ENCODE peak calls at places on chromosomes 2 and 18, in ten cellular contexts. K is lower lobe of right lung; V is fibroblast of lung; H is cardiac muscle cell; O is right lobe of liver; Q is CD4-positive, alpha-beta T cell; M is gastrocnemius medialis; D is CD8-positive, alpha-beta T cell; Z is OCI-LY7; J is trophoblast cell. E is an unnamed sample. For H3K9me3, the result is how much of the 10 kb centered on the place peaks cover.

GRCh38 chr2:200665626-200666453 is 80.0 kb downstream of the AOX1 start:
- DNase-seq in K (no peak), V (no peak), H (no peak), O (no peak), Q (no peak), M (no peak), D (no peak), Z (no peak), J (no peak), E (no peak)

GRCh38 chr18:72799106-72799505 is 68.7 kb downstream of the NETO1 start:
- DNase-seq in K (no peak), V (peak), H (no peak), O (no peak), Q (no peak), M (no peak), D (no peak), Z (no peak), J (no peak), E (no peak)

GRCh38 chr2:191601060-191601459 is 76.9 kb upstream of the NABP1 start:
- DNase-seq in K (peak), V (no peak), H (no peak), O (no peak), Q (no peak), M (no peak), D (no peak), Z (no peak), J (peak), E (no peak)

GRCh38 chr2:42874838-42875801 is 82.7 kb upstream of the HAAO start:
- DNase-seq in K (no peak), V (no peak), H (peak), O (no peak), Q (no peak), M (no peak), D (no peak), Z (no peak), J (no peak), E (no peak)

GRCh38 chr2:217065695-217066405 is 206.0 kb upstream of the TNP1 start:
- DNase-seq in K (no peak), V (peak), H (peak), O (no peak), Q (no peak), M (no peak), D (no peak), Z (no peak), J (no peak), E (no peak)

GRCh38 chr2:55357907-55358306 is 61.7 kb downstream of the CCDC88A start:
- DNase-seq in K (no peak), V (peak), H (no peak), O (no peak), Q (no peak), M (no peak), D (no peak), Z (no peak), J (no peak), E (no peak)

GRCh38 chr2:20675701-20676352 is 8.9 kb downstream of the GDF7 start:
- DNase-seq in K (no peak), V (no peak), H (no peak), O (peak), Q (no peak), M (no peak), D (no peak), Z (peak), J (no peak), E (no peak)

GRCh38 chr18:78242796-78243195 is 736.8 kb upstream of the SALL3 start:
- DNase-seq in K (no peak), V (no peak), H (peak), O (no peak), Q (no peak), M (no peak), D (no peak), Z (no peak), J (peak), E (no peak)

GRCh38 chr2:91974401-91975129 is 2896.7 kb upstream of the TEKT4 start:
- DNase-seq in K (no peak), V (no peak), H (no peak), O (no peak), Q (no peak), M (no peak), D (no peak), Z (no peak), J (no peak), E (no peak)

GRCh38 chr2:217393585-217394032 is 533.7 kb upstream of the TNP1 start:
- DNase-seq in K (no peak), V (peak), H (peak), O (no peak), Q (no peak), M (peak), D (no peak), Z (no peak), J (peak), E (no peak)

GRCh38 chr2:62933398-62933917 is 117.2 kb upstream of the OTX1 start:
- DNase-seq in K (no peak), V (no peak), H (no peak), O (no peak), Q (no peak), M (no peak), D (no peak), Z (no peak), J (no peak), E (no peak)

GRCh38 chr18:45626330-45627203 is 11.3 kb downstream of the SLC14A2 start:
- DNase-seq in K (no peak), V (peak), H (peak), O (no peak), Q (no peak), M (no peak), D (no peak), Z (no peak), J (no peak), E (no peak)

GRCh38 chr2:23497063-23497462 is 112.1 kb downstream of the KLHL29 start:
- DNase-seq in K (no peak), V (peak), H (peak), O (peak), Q (no peak), M (no peak), D (no peak), Z (no peak), J (no peak), E (no peak)

GRCh38 chr2:172293952-172294351 is 133.4 kb upstream of the ITGA6 start:
- DNase-seq in K (no peak), V (peak), H (peak), O (no peak), Q (no peak), M (no peak), D (no peak), Z (no peak), J (no peak), E (no peak)

GRCh38 chr2:205964111-205964761 is 121.7 kb downstream of the INO80D start:
- DNase-seq in K (no peak), V (no peak), H (no peak), O (no peak), Q (no peak), M (no peak), D (no peak), Z (no peak), J (no peak), E (no peak)

GRCh38 chr2:8146329-8147048 is 535.4 kb upstream of the ID2 start:
- DNase-seq in K (no peak), V (no peak), H (peak), O (peak), Q (no peak), M (no peak), D (no peak), Z (no peak), J (no peak), E (no peak)

GRCh38 chr2:128366746-128367511 is 48.3 kb upstream of the HS6ST1 start:
- DNase-seq in K (no peak), V (no peak), H (no peak), O (no peak), Q (no peak), M (no peak), D (no peak), Z (no peak), J (no peak), E (no peak)

GRCh38 chr2:152247337-152247695 is 71.8 kb upstream of the STAM2 start:
- DNase-seq in K (no peak), V (peak), H (no peak), O (no peak), Q (no peak), M (no peak), D (no peak), Z (no peak), J (peak), E (no peak)

GRCh38 chr2:23480991-23481797 is 96.2 kb downstream of the KLHL29 start:
- DNase-seq in K (no peak), V (peak), H (peak), O (peak), Q (no peak), M (no peak), D (no peak), Z (no peak), J (peak), E (no peak)

GRCh38 chr2:57920342-57920939 is 126.2 kb upstream of the VRK2 start:
- DNase-seq in K (no peak), V (no peak), H (no peak), O (no peak), Q (no peak), M (no peak), D (no peak), Z (no peak), J (no peak), E (no peak)

GRCh38 chr2:162401871-162402270 is 57.9 kb downstream of the GCA start:
- DNase-seq in K (no peak), V (no peak), H (no peak), O (no peak), Q (no peak), M (no peak), D (no peak), Z (no peak), J (no peak), E (no peak)

GRCh38 chr2:195613922-195614321 is 43.1 kb upstream of the SLC39A10 start:
- DNase-seq in K (no peak), V (peak), H (peak), O (no peak), Q (no peak), M (no peak), D (no peak), Z (no peak), J (peak), E (no peak)

GRCh38 chr2:112889976-112890375 is 21.0 kb upstream of the IL37 start:
- DNase-seq in K (no peak), V (no peak), H (no peak), O (no peak), Q (no peak), M (no peak), D (no peak), Z (no peak), J (no peak), E (no peak)

GRCh38 chr2:215171151-215171550 is 32.7 kb upstream of the ABCA12 start:
- DNase-seq in K (no peak), V (peak), H (peak), O (no peak), Q (no peak), M (no peak), D (no peak), Z (no peak), J (peak), E (no peak)

GRCh38 chr2:109711230-109712125 is 82.6 kb upstream of the RGPD5 start:
- DNase-seq in K (no peak), V (no peak), H (peak), O (no peak), Q (no peak), M (no peak), D (no peak), Z (no peak), J (peak), E (no peak)

GRCh38 chr2:239479471-239479870 is 78.7 kb upstream of the HDAC4 start:
- DNase-seq in K (no peak), V (no peak), H (no peak), O (no peak), Q (no peak), M (no peak), D (no peak), Z (no peak), J (no peak), E (no peak)
- H3K9me3 ChIP-seq in K (under half), V (under half), H (under half), O (under half), Q (under half), M (under half), D (under half), Z (under half), J (under half), E (under half)

DNA sequence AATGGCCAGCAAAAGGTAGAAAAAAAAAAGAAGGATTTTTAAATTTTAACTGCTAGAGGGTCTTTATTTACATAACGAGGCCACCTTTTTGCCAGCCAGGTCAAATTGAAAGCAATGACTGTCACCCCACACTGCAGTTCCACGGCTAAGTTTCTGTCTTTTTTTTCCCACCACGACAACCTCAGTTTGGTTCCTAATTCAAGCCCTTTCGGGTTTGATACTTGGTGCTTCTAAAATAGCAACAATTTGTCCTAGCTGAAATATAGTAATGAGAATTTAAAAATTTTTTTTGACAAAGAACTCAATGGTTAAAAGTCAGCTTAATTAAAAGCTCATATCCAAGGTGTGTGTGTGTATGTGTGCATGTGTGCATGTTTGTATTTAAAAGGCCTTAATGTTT is 16.4 kb upstream of the NMS start:
- DNase-seq in K (no peak), V (no peak), H (no peak), O (no peak), Q (no peak), M (no peak), D (no peak), Z (no peak), J (no peak), E (no peak)
- H3K9me3 ChIP-seq in K (under half), V (under half), H (under half), O (under half), Q (under half), M (under half), D (under half), Z (under half), J (under half), E (under half)

DNA sequence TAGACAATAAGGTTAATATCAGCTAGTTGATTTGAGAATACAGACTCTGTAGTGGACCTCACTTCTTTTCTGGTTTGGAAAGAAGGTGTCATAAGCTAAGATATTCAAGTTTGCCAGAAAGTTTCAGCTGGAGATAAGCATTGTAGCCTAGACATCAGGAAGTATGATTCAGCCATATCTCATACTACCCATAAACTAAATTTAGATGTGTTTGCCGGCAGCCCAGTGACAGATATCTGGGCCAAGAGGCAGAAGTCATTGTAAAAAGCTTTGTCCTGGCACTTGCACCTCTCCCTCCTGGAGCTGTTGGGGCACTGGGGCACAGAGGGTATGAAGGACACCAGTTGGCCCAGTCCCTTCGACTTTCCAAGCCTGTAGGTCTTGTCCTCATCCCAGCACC is 128.0 kb downstream of the EPHA4 start:
- DNase-seq in K (no peak), V (peak), H (peak), O (no peak), Q (no peak), M (peak), D (no peak), Z (no peak), J (no peak), E (no peak)
- H3K9me3 ChIP-seq in K (under half), V (under half), H (under half), O (under half), Q (under half), M (under half), D (under half), Z (under half), J (under half), E (under half)

GRCh38 chr2:147211484-147211883 is 633.3 kb upstream of the ACVR2A start:
- DNase-seq in K (no peak), V (peak), H (no peak), O (no peak), Q (no peak), M (no peak), D (no peak), Z (no peak), J (no peak), E (no peak)
- H3K9me3 ChIP-seq in K (under half), V (under half), H (under half), O (under half), Q (under half), M (under half), D (under half), Z (under half), J (under half), E (under half)

DNA sequence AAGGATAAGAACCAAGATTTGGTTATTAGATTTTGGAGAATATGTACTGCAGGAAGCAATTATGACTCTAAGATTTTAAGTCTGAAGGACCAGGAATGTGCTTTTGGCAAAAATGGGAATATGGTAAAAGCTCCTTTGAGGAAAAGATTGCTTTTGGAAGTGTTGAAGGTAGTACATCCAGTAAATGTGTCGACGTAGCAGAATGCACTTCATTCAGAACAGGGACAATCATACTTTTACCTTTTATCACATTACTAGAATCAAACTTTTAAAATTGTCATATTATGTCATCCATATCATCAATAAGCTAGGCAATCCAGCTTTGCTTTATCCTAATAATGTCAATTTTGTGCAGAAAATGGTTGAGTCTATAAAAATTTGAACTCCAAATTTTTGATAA is 74.3 kb upstream of the MSTN start:
- DNase-seq in K (no peak), V (no peak), H (no peak), O (no peak), Q (no peak), M (no peak), D (no peak), Z (no peak), J (no peak), E (no peak)
- H3K9me3 ChIP-seq in K (under half), V (under half), H (under half), O (under half), Q (under half), M (under half), D (under half), Z (under half), J (under half), E (under half)

GRCh38 chr2:181517685-181518301 is 60.6 kb downstream of the ITGA4 start:
- DNase-seq in K (no peak), V (peak), H (peak), O (no peak), Q (no peak), M (no peak), D (peak), Z (no peak), J (no peak), E (no peak)
- H3K9me3 ChIP-seq in K (under half), V (under half), H (under half), O (under half), Q (under half), M (under half), D (under half), Z (under half), J (under half), E (under half)

GRCh38 chr2:230784840-230785239 is 72.2 kb downstream of the CAB39 start:
- DNase-seq in K (no peak), V (peak), H (peak), O (no peak), Q (no peak), M (no peak), D (no peak), Z (no peak), J (peak), E (no peak)

GRCh38 chr2:230790981-230791380 is 73.8 kb upstream of the ITM2C start:
- DNase-seq in K (no peak), V (no peak), H (peak), O (no peak), Q (no peak), M (no peak), D (no peak), Z (no peak), J (peak), E (no peak)

GRCh38 chr2:230785346-230785745 is 72.7 kb downstream of the CAB39 start:
- DNase-seq in K (no peak), V (no peak), H (no peak), O (no peak), Q (no peak), M (no peak), D (no peak), Z (no peak), J (no peak), E (no peak)

GRCh38 chr2:230788554-230789175 is 76.0 kb downstream of the CAB39 start:
- DNase-seq in K (no peak), V (no peak), H (no peak), O (no peak), Q (no peak), M (no peak), D (no peak), Z (no peak), J (peak), E (no peak)

DNA sequence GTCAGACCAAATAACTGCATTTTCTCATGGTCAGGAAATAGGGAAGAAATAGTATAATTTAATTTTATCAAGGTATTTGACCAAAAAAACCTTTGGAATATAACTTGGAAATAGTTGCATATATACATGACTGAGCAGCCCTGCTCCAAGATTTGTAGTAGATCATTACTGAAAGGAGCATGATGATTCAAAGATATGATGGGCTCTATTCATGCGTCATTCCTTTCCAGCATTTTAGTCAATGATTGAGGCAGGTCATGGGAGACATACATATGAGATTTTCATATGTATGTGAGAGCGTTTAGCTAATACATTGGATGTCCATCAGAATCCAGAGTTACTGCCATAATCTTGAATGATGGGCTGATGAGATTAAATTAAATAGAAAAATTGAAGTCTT is 74.5 kb downstream of the CAB39 start:
- DNase-seq in K (no peak), V (no peak), H (no peak), O (no peak), Q (no peak), M (no peak), D (no peak), Z (no peak), J (peak), E (no peak)
- H3K9me3 ChIP-seq in K (under half), V (under half), H (under half), O (under half), Q (under half), M (under half), D (under half), Z (under half), J (under half), E (under half)

DNA sequence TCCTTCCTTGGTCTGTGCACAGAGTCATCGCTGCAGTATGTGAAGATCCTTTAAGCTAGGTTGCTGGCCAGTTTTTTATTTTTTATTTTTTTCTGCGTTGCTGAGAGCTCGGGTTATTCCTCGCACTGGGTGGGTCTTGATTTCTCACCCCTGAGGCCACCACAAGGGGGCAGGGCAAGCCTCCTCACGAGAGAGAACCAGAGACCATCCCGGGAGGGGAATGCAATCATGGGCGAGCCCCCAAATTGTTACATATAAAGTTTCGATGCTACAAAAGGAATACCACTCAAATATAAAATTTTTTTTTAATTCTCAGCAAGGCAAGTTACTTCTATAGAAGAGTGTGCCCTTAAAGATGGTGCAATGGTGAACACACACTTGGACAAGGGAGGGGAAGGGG is 24.9 kb downstream of the HTR2B start:
- DNase-seq in K (no peak), V (no peak), H (no peak), O (no peak), Q (no peak), M (no peak), D (no peak), Z (peak), J (no peak), E (no peak)
- H3K9me3 ChIP-seq in K (under half), V (under half), H (under half), O (under half), Q (under half), M (under half), D (under half), Z (under half), J (under half), E (under half)

DNA sequence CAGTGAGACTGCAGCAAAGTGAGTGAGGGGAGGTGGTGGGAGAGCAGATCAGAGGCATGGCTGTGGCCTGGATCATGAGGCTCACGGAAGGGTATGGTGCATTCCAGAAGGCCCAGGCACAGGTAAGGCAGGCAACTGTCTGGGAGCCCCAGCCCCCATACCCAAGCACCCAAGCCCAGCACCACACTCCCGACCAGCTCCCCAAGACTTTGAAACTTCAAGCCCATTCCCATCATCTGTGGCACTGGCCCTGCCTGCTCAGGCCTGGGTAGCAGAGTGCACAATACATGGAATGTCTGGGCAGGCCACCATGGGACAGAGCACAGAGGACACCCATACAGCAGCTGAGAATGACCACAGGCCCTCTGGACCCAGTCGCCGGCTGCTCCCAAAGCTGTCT is 202.6 kb upstream of the ARL4C start:
- DNase-seq in K (no peak), V (no peak), H (no peak), O (no peak), Q (no peak), M (no peak), D (no peak), Z (no peak), J (no peak), E (no peak)
- H3K9me3 ChIP-seq in K (under half), V (under half), H (under half), O (under half), Q (under half), M (under half), D (under half), Z (under half), J (under half), E (under half)

E was measured in T-helper 17 cell.